ENCODE peak calls at places on chromosome 10, in eight cellular contexts. D, R, J, V, W, T, C and Z are unnamed samples.

GRCh38 chr10:92242910-92243671 is 47.8 kb downstream of the CPEB3 start:
- DNase-seq in R (peak; percentile 11), D (peak; percentile 64), T (peak; percentile 57), C (no peak), J (peak; percentile 26), V (peak; percentile 43), W (peak; percentile 45), Z (peak; percentile 39)

GRCh38 chr10:14405076-14406065 is 74.6 kb upstream of the FRMD4A start:
- DNase-seq in V (no peak), T (no peak), C (peak; percentile 95), D (peak; percentile 99), W (no peak), R (peak; percentile 45), J (peak; percentile 61), Z (no peak)

GRCh38 chr10:137031-137430 is 1.8 kb downstream of the ZMYND11 start:
- DNase-seq in V (peak; percentile 44), D (peak; percentile 7), J (peak; percentile 14), W (no peak), T (no peak), C (no peak), R (peak; percentile 57), Z (no peak)

GRCh38 chr10:125158528-125159485 is 1.6 kb downstream of the CTBP2 start:
- DNase-seq in W (peak; percentile 71), J (peak; percentile 76), R (peak; percentile 71), V (no peak), D (peak; percentile 54), C (no peak), T (peak; percentile 67), Z (peak; percentile 52)

GRCh38 chr10:14545827-14546226 is 215.1 kb upstream of the FRMD4A start:
- DNase-seq in D (peak; percentile 83), J (peak; percentile 58), C (peak; percentile 44), V (no peak), T (no peak), W (no peak), R (peak; percentile 73), Z (no peak)

GRCh38 chr10:43091846-43092245 is 15.0 kb downstream of the RET start:
- DNase-seq in W (no peak), C (no peak), T (no peak), V (no peak), R (no peak), J (no peak), D (no peak), Z (no peak)

GRCh38 chr10:70277396-70278030 is 6.3 kb downstream of the NPFFR1 start:
- DNase-seq in T (no peak), V (no peak), W (no peak), D (no peak), R (no peak), J (no peak), C (no peak), Z (no peak)

GRCh38 chr10:124598196-124598595 is 136.6 kb downstream of the LHPP start:
- DNase-seq in T (no peak), R (no peak), C (no peak), D (no peak), V (no peak), J (no peak), W (no peak), Z (no peak)

GRCh38 chr10:43700306-43700705 is 51.6 kb upstream of the ZNF32 start:
- DNase-seq in T (no peak), D (peak; percentile 33), W (no peak), R (peak; percentile 62), V (no peak), J (no peak), C (no peak), Z (no peak)

GRCh38 chr10:72557362-72557761 is 68.5 kb downstream of the MICU1 start:
- DNase-seq in D (peak; percentile 79), C (peak; percentile 10), J (peak; percentile 75), R (peak; percentile 66), T (no peak), V (no peak), W (no peak), Z (no peak)

GRCh38 chr10:127161482-127161881 is 34.9 kb downstream of the INSYN2A start:
- DNase-seq in W (no peak), C (no peak), T (no peak), R (no peak), J (no peak), D (no peak), V (no peak), Z (no peak)

GRCh38 chr10:57919864-57920263 is 347.8 kb downstream of the IPMK start:
- DNase-seq in W (no peak), C (no peak), D (no peak), T (no peak), R (no peak), V (no peak), J (no peak), Z (no peak)

GRCh38 chr10:26815500-26815899 is 45.3 kb downstream of the ABI1 start:
- DNase-seq in T (no peak), W (no peak), R (no peak), D (no peak), C (no peak), J (no peak), V (no peak), Z (no peak)